ENCODE peak calls at places on chromosome 15, in nine cellular contexts. One of them, this sample, is unnamed.

GRCh38 chr15:88586401-88587162 is 34.6 kb upstream of the AEN start:
- DNase-seq in CD8-positive, alpha-beta memory T cell: no peak
- DNase-seq in OCI-LY7: no peak
- DNase-seq in left ventricle myocardium inferior: no peak
- DNase-seq in fibroblast of lung: no peak
- DNase-seq in PC-3: peak
- DNase-seq in cardiac muscle cell: peak
- DNase-seq in astrocyte: peak
- DNase-seq in body of pancreas: no peak
- DNase-seq in this sample: no peak

GRCh38 chr15:60115579-60116415 is 111.7 kb downstream of the FOXB1 start:
- DNase-seq in left ventricle myocardium inferior: no peak
- DNase-seq in PC-3: peak
- DNase-seq in cardiac muscle cell: peak
- DNase-seq in CD8-positive, alpha-beta memory T cell: no peak
- DNase-seq in body of pancreas: no peak
- DNase-seq in astrocyte: peak
- DNase-seq in fibroblast of lung: peak
- DNase-seq in OCI-LY7: no peak
- DNase-seq in this sample: no peak

GRCh38 chr15:83248151-83248851 is 36.2 kb downstream of the BNC1 start:
- DNase-seq in left ventricle myocardium inferior: no peak
- DNase-seq in astrocyte: peak
- DNase-seq in body of pancreas: peak
- DNase-seq in CD8-positive, alpha-beta memory T cell: no peak
- DNase-seq in PC-3: peak
- DNase-seq in cardiac muscle cell: peak
- DNase-seq in OCI-LY7: peak
- DNase-seq in fibroblast of lung: peak
- DNase-seq in this sample: peak

GRCh38 chr15:100705065-100705464 is 102.7 kb downstream of the ASB7 start:
- DNase-seq in CD8-positive, alpha-beta memory T cell: no peak
- DNase-seq in astrocyte: no peak
- DNase-seq in OCI-LY7: no peak
- DNase-seq in PC-3: no peak
- DNase-seq in cardiac muscle cell: no peak
- DNase-seq in left ventricle myocardium inferior: no peak
- DNase-seq in fibroblast of lung: no peak
- DNase-seq in body of pancreas: no peak
- DNase-seq in this sample: no peak

GRCh38 chr15:86615816-86616215 is 536.1 kb downstream of the AGBL1 start:
- DNase-seq in OCI-LY7: no peak
- DNase-seq in fibroblast of lung: no peak
- DNase-seq in CD8-positive, alpha-beta memory T cell: no peak
- DNase-seq in PC-3: no peak
- DNase-seq in body of pancreas: no peak
- DNase-seq in astrocyte: no peak
- DNase-seq in cardiac muscle cell: no peak
- DNase-seq in left ventricle myocardium inferior: no peak
- DNase-seq in this sample: no peak

GRCh38 chr15:58182460-58183163 is 44.4 kb downstream of the AQP9 start:
- DNase-seq in OCI-LY7: peak
- DNase-seq in PC-3: peak
- DNase-seq in cardiac muscle cell: peak
- DNase-seq in astrocyte: peak
- DNase-seq in CD8-positive, alpha-beta memory T cell: no peak
- DNase-seq in fibroblast of lung: peak
- DNase-seq in left ventricle myocardium inferior: peak
- DNase-seq in body of pancreas: peak
- DNase-seq in this sample: peak

GRCh38 chr15:61916104-61916503 is 144.1 kb downstream of the VPS13C start:
- DNase-seq in astrocyte: peak
- DNase-seq in OCI-LY7: no peak
- DNase-seq in CD8-positive, alpha-beta memory T cell: no peak
- DNase-seq in left ventricle myocardium inferior: no peak
- DNase-seq in PC-3: no peak
- DNase-seq in body of pancreas: no peak
- DNase-seq in cardiac muscle cell: no peak
- DNase-seq in fibroblast of lung: no peak
- DNase-seq in this sample: no peak

GRCh38 chr15:75649045-75649761 is 1.5 kb downstream of the SNX33 start:
- DNase-seq in fibroblast of lung: no peak
- DNase-seq in OCI-LY7: no peak
- DNase-seq in astrocyte: no peak
- DNase-seq in cardiac muscle cell: no peak
- DNase-seq in body of pancreas: no peak
- DNase-seq in PC-3: no peak
- DNase-seq in left ventricle myocardium inferior: no peak
- DNase-seq in CD8-positive, alpha-beta memory T cell: no peak
- DNase-seq in this sample: no peak

GRCh38 chr15:99963096-99963825 is 230.0 kb upstream of the LYSMD4 start:
- DNase-seq in OCI-LY7: no peak
- DNase-seq in left ventricle myocardium inferior: no peak
- DNase-seq in cardiac muscle cell: peak
- DNase-seq in astrocyte: peak
- DNase-seq in CD8-positive, alpha-beta memory T cell: no peak
- DNase-seq in body of pancreas: no peak
- DNase-seq in PC-3: peak
- DNase-seq in fibroblast of lung: no peak
- DNase-seq in this sample: no peak

GRCh38 chr15:37078566-37078965 is 21.8 kb downstream of the MEIS2 start:
- DNase-seq in CD8-positive, alpha-beta memory T cell: no peak
- DNase-seq in astrocyte: no peak
- DNase-seq in OCI-LY7: no peak
- DNase-seq in fibroblast of lung: no peak
- DNase-seq in left ventricle myocardium inferior: no peak
- DNase-seq in PC-3: no peak
- DNase-seq in body of pancreas: no peak
- DNase-seq in cardiac muscle cell: no peak
- DNase-seq in this sample: no peak

GRCh38 chr15:89307791-89308190 is 26.8 kb downstream of the POLG start:
- DNase-seq in fibroblast of lung: no peak
- DNase-seq in left ventricle myocardium inferior: no peak
- DNase-seq in PC-3: no peak
- DNase-seq in OCI-LY7: no peak
- DNase-seq in cardiac muscle cell: no peak
- DNase-seq in astrocyte: peak
- DNase-seq in body of pancreas: no peak
- DNase-seq in CD8-positive, alpha-beta memory T cell: no peak
- DNase-seq in this sample: peak

DNA sequence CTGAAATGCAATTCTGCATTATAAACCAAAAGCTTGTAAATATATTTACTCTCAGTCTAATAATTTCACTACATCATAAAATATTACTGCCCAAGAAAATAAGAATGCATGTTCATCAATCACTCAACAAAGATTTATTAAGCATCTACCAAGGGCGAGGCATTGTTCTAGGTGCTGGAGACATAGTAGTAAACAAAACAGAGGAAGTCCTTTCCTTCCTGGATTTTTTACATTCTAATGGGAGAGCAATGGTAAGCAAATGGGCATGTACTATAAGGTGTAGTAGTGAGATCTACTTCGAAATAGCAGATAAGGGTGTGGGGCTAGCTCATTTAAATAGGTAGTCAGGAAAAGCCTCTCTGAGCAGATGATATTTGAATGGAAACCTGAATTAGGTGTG is 10.8 kb upstream of the ZFYVE19 start:
- DNase-seq in CD8-positive, alpha-beta memory T cell: no peak
- DNase-seq in fibroblast of lung: no peak
- DNase-seq in cardiac muscle cell: no peak
- DNase-seq in OCI-LY7: no peak
- DNase-seq in astrocyte: no peak
- DNase-seq in PC-3: no peak
- DNase-seq in body of pancreas: no peak
- DNase-seq in left ventricle myocardium inferior: no peak
- DNase-seq in this sample: no peak
- H3K27ac ChIP-seq in CD8-positive, alpha-beta memory T cell: no peak
- H3K27ac ChIP-seq in fibroblast of lung: no peak
- H3K27ac ChIP-seq in cardiac muscle cell: no peak
- H3K27ac ChIP-seq in OCI-LY7: no peak
- H3K27ac ChIP-seq in astrocyte: no peak
- H3K27ac ChIP-seq in PC-3: peak
- H3K27ac ChIP-seq in body of pancreas: no peak
- H3K27ac ChIP-seq in left ventricle myocardium inferior: peak
- H3K27ac ChIP-seq in this sample: no peak

DNA sequence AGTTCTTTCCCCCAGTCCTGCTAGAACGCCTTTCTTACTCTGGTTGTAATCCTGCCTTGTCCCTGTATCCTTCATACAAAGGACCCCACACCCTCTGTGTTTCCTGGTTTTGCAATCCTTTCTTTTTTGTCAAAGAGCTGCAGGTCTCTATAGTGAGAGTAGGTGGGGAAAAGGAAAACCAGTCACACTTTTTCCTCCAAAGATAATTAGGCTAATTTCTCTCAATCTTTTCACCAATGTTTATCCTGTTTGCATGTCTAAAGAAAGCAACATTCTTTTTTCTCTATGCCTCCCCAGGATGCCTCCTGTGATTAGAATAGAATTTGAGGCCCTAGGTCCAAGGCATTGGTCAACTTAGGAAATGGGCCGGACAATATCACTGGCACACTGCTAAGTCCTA is 25.4 kb downstream of the SEMA6D start:
- DNase-seq in astrocyte: no peak
- DNase-seq in cardiac muscle cell: no peak
- DNase-seq in PC-3: no peak
- DNase-seq in left ventricle myocardium inferior: no peak
- DNase-seq in CD8-positive, alpha-beta memory T cell: no peak
- DNase-seq in fibroblast of lung: no peak
- DNase-seq in OCI-LY7: no peak
- DNase-seq in body of pancreas: no peak
- DNase-seq in this sample: no peak
- H3K4me3 ChIP-seq in astrocyte: no peak
- H3K4me3 ChIP-seq in cardiac muscle cell: no peak
- H3K4me3 ChIP-seq in PC-3: no peak
- H3K4me3 ChIP-seq in left ventricle myocardium inferior: no peak
- H3K4me3 ChIP-seq in CD8-positive, alpha-beta memory T cell: no peak
- H3K4me3 ChIP-seq in fibroblast of lung: no peak
- H3K4me3 ChIP-seq in OCI-LY7: no peak
- H3K4me3 ChIP-seq in body of pancreas: no peak
- H3K4me3 ChIP-seq in this sample: no peak

GRCh38 chr15:31358163-31358562 is 31.5 kb downstream of the KLF13 start:
- DNase-seq in fibroblast of lung: no peak
- DNase-seq in PC-3: no peak
- DNase-seq in cardiac muscle cell: no peak
- DNase-seq in OCI-LY7: no peak
- DNase-seq in astrocyte: no peak
- DNase-seq in body of pancreas: no peak
- DNase-seq in left ventricle myocardium inferior: no peak
- DNase-seq in CD8-positive, alpha-beta memory T cell: no peak
- DNase-seq in this sample: no peak
- H3K27ac ChIP-seq in fibroblast of lung: no peak
- H3K27ac ChIP-seq in PC-3: no peak
- H3K27ac ChIP-seq in cardiac muscle cell: peak
- H3K27ac ChIP-seq in OCI-LY7: peak
- H3K27ac ChIP-seq in astrocyte: no peak
- H3K27ac ChIP-seq in body of pancreas: peak
- H3K27ac ChIP-seq in left ventricle myocardium inferior: peak
- H3K27ac ChIP-seq in CD8-positive, alpha-beta memory T cell: no peak
- H3K27ac ChIP-seq in this sample: no peak

DNA sequence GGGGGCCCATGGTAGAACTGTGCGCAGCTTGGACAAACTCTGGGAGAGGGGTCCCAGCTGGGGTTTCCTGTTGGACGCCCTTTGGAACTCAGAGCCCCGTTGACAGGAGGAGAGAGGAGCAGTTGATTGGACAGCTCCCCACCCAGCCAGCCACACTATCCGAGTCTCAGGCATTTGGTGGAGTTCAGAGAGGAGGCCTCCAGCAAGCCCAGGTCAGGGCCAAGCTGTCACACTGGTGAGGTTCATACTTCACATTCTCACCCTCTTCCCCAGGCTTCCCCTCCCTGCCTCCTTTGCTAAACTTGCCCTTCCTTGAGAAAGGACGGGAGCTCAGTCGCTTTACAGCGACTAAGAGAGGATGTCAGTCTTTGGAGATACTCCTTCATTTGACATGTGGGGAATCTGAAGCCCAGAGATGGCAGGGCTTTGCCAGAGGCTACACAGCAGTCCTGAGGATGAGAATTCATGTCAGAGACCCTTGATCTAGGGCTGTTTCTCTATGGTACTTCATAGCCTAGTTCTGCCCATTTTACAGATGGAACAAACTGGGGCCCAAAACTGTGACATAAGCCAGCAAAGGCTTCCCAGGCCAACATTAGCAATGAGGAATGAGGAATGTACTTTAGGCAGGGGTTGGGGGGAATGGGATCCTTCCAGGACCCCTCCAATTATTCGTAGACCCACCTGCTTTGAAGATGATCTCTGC is 142.2 kb downstream of the SMAD6 start:
- DNase-seq in OCI-LY7: no peak
- DNase-seq in astrocyte: no peak
- DNase-seq in fibroblast of lung: no peak
- DNase-seq in left ventricle myocardium inferior: no peak
- DNase-seq in cardiac muscle cell: no peak
- DNase-seq in CD8-positive, alpha-beta memory T cell: no peak
- DNase-seq in PC-3: no peak
- DNase-seq in body of pancreas: no peak
- DNase-seq in this sample: no peak
- H3K4me3 ChIP-seq in OCI-LY7: no peak
- H3K4me3 ChIP-seq in astrocyte: no peak
- H3K4me3 ChIP-seq in fibroblast of lung: no peak
- H3K4me3 ChIP-seq in left ventricle myocardium inferior: no peak
- H3K4me3 ChIP-seq in cardiac muscle cell: no peak
- H3K4me3 ChIP-seq in CD8-positive, alpha-beta memory T cell: no peak
- H3K4me3 ChIP-seq in PC-3: no peak
- H3K4me3 ChIP-seq in body of pancreas: no peak
- H3K4me3 ChIP-seq in this sample: no peak

GRCh38 chr15:90665288-90666134 is 51.6 kb upstream of the BLM start:
- DNase-seq in left ventricle myocardium inferior: peak
- DNase-seq in body of pancreas: peak
- DNase-seq in OCI-LY7: peak
- DNase-seq in fibroblast of lung: peak
- DNase-seq in astrocyte: peak
- DNase-seq in PC-3: peak
- DNase-seq in CD8-positive, alpha-beta memory T cell: peak
- DNase-seq in cardiac muscle cell: peak
- DNase-seq in this sample: no peak
- H3K27ac ChIP-seq in left ventricle myocardium inferior: peak
- H3K27ac ChIP-seq in body of pancreas: peak
- H3K27ac ChIP-seq in OCI-LY7: no peak
- H3K27ac ChIP-seq in fibroblast of lung: peak
- H3K27ac ChIP-seq in astrocyte: peak
- H3K27ac ChIP-seq in PC-3: peak
- H3K27ac ChIP-seq in CD8-positive, alpha-beta memory T cell: peak
- H3K27ac ChIP-seq in cardiac muscle cell: no peak
- H3K27ac ChIP-seq in this sample: peak

GRCh38 chr15:51038258-51039042 is 56.3 kb downstream of the TNFAIP8L3 start:
- DNase-seq in CD8-positive, alpha-beta memory T cell: no peak
- DNase-seq in fibroblast of lung: no peak
- DNase-seq in cardiac muscle cell: no peak
- DNase-seq in OCI-LY7: no peak
- DNase-seq in PC-3: no peak
- DNase-seq in body of pancreas: no peak
- DNase-seq in left ventricle myocardium inferior: no peak
- DNase-seq in astrocyte: no peak
- DNase-seq in this sample: no peak
- H3K4me3 ChIP-seq in CD8-positive, alpha-beta memory T cell: no peak
- H3K4me3 ChIP-seq in fibroblast of lung: no peak
- H3K4me3 ChIP-seq in cardiac muscle cell: no peak
- H3K4me3 ChIP-seq in OCI-LY7: no peak
- H3K4me3 ChIP-seq in PC-3: no peak
- H3K4me3 ChIP-seq in body of pancreas: no peak
- H3K4me3 ChIP-seq in left ventricle myocardium inferior: no peak
- H3K4me3 ChIP-seq in astrocyte: no peak
- H3K4me3 ChIP-seq in this sample: no peak

This sample was measured in AG04450.